ENCODE peak calls at places on chromosomes 5 and 9, in six cellular contexts. One of them, this sample, is unnamed.

GRCh38 chr9:14372437-14373318 is 58.7 kb upstream of the NFIB start:
- DNase-seq in BE2C: peak
- DNase-seq in OCI-LY7: no peak
- DNase-seq in tibial artery: no peak
- DNase-seq in GM12865: no peak
- DNase-seq in upper lobe of right lung: no peak
- DNase-seq in this sample: no peak

GRCh38 chr9:124496075-124496893 is 10.9 kb downstream of the NR5A1 start:
- DNase-seq in BE2C: no peak
- DNase-seq in OCI-LY7: no peak
- DNase-seq in tibial artery: no peak
- DNase-seq in GM12865: peak
- DNase-seq in upper lobe of right lung: no peak
- DNase-seq in this sample: peak

GRCh38 chr9:109918359-109919163 is 138.6 kb downstream of the PALM2AKAP2 start:
- DNase-seq in BE2C: no peak
- DNase-seq in OCI-LY7: peak
- DNase-seq in tibial artery: no peak
- DNase-seq in GM12865: peak
- DNase-seq in upper lobe of right lung: no peak
- DNase-seq in this sample: peak

GRCh38 chr9:35357826-35358225 is 132.1 kb upstream of the RUSC2 start:
- DNase-seq in BE2C: no peak
- DNase-seq in OCI-LY7: no peak
- DNase-seq in tibial artery: no peak
- DNase-seq in GM12865: no peak
- DNase-seq in upper lobe of right lung: no peak
- DNase-seq in this sample: no peak

GRCh38 chr5:59460368-59461153 is 433.0 kb downstream of the PDE4D start:
- DNase-seq in BE2C: no peak
- DNase-seq in OCI-LY7: no peak
- DNase-seq in tibial artery: no peak
- DNase-seq in GM12865: no peak
- DNase-seq in upper lobe of right lung: no peak
- DNase-seq in this sample: no peak

GRCh38 chr9:14131353-14132088 is 182.4 kb downstream of the NFIB start:
- DNase-seq in BE2C: peak
- DNase-seq in OCI-LY7: no peak
- DNase-seq in tibial artery: no peak
- DNase-seq in GM12865: no peak
- DNase-seq in upper lobe of right lung: no peak
- DNase-seq in this sample: no peak

GRCh38 chr5:136769093-136769492 is 403.7 kb upstream of the TRPC7 start:
- DNase-seq in BE2C: no peak
- DNase-seq in OCI-LY7: no peak
- DNase-seq in tibial artery: no peak
- DNase-seq in GM12865: peak
- DNase-seq in upper lobe of right lung: no peak
- DNase-seq in this sample: no peak

GRCh38 chr9:11702529-11702928 is 990.7 kb upstream of the TYRP1 start:
- DNase-seq in BE2C: no peak
- DNase-seq in OCI-LY7: no peak
- DNase-seq in tibial artery: no peak
- DNase-seq in GM12865: no peak
- DNase-seq in upper lobe of right lung: no peak
- DNase-seq in this sample: no peak

GRCh38 chr5:172106511-172107356 is 81.3 kb downstream of the STK10 start:
- DNase-seq in BE2C: peak
- DNase-seq in OCI-LY7: peak
- DNase-seq in tibial artery: no peak
- DNase-seq in GM12865: peak
- DNase-seq in upper lobe of right lung: peak
- DNase-seq in this sample: peak

GRCh38 chr5:62208218-62208852 is 97.7 kb upstream of the KIF2A start:
- DNase-seq in BE2C: no peak
- DNase-seq in OCI-LY7: no peak
- DNase-seq in tibial artery: no peak
- DNase-seq in GM12865: no peak
- DNase-seq in upper lobe of right lung: no peak
- DNase-seq in this sample: no peak

GRCh38 chr9:75788006-75788634 is 102.4 kb upstream of the PCSK5 start:
- DNase-seq in BE2C: no peak
- DNase-seq in OCI-LY7: no peak
- DNase-seq in tibial artery: peak
- DNase-seq in GM12865: no peak
- DNase-seq in upper lobe of right lung: peak
- DNase-seq in this sample: no peak

DNA sequence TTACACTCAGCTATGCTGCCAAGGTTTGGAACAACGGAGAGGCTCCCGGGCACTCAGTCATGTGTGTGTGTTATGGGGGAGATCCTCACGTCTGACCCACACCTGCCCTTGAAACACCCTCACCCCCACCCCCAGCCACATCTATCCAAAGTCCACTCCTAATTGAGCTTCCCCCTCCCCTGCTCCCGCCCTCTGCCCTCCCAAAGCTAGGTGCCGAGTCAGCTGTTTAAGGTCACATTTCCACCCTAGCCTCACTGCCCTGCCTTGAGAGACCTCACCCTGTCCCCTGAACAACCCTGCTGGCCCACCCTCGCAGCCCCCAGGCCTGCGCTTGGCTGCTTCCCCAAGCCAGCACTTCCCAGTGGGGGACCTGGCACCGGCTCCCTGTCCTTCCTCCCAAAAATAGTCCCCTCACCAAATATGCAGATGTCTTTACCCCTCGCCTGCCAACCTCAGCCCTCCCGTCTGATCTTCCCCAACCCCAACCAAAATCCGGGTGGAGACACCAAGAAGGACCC is 36.0 kb downstream of the GLDC start:
- DNase-seq in BE2C: no peak
- DNase-seq in OCI-LY7: no peak
- DNase-seq in tibial artery: no peak
- DNase-seq in GM12865: no peak
- DNase-seq in upper lobe of right lung: no peak
- DNase-seq in this sample: no peak
- TF ChIP-seq CTCF in BE2C: no peak
- TF ChIP-seq CTCF in OCI-LY7: no peak
- TF ChIP-seq CTCF in tibial artery: no peak
- TF ChIP-seq CTCF in GM12865: no peak
- TF ChIP-seq CTCF in upper lobe of right lung: no peak
- TF ChIP-seq CTCF in this sample: no peak

DNA sequence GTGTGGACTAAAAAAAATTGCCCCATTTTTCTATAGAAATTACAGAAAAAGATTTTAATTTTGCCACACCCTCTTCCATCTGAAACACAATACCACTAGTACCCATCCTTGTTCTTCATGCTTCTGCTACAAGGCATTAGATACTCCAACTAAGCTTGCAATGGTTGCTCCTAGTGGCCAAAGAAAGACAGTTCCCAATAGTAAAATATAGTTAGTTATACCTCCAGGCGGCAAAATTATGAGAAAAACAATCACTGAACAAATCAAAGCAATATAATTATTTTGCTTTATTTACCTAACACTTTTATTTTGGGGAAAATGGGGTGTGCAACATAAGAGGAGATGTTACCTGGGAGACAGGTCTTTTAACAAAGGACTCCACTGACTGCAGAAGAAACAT is 101.2 kb downstream of the RAPGEF6 start:
- DNase-seq in BE2C: no peak
- DNase-seq in OCI-LY7: no peak
- DNase-seq in tibial artery: no peak
- DNase-seq in GM12865: no peak
- DNase-seq in upper lobe of right lung: no peak
- DNase-seq in this sample: no peak
- TF ChIP-seq CTCF in BE2C: peak
- TF ChIP-seq CTCF in OCI-LY7: peak
- TF ChIP-seq CTCF in tibial artery: no peak
- TF ChIP-seq CTCF in GM12865: no peak
- TF ChIP-seq CTCF in upper lobe of right lung: peak
- TF ChIP-seq CTCF in this sample: peak

DNA sequence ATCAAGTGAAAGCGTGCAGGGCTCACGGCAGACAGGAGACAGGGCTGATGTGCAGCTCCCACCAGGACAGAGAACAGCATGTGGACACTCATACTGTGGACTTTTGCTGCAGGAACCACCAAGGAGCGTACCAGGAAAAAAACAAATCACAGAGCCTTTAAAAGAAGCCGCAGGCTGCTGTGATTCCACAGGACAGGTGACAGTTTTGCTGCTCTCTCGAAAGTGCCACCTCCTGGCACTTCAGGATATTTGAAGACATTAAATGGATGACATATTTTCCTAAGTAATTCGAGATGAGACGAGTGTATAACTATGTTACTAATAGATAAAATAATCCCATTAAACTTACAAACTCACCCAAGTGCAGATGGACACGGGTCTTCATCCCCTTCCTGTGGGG is 29.3 kb downstream of the ZDHHC11 start:
- DNase-seq in BE2C: no peak
- DNase-seq in OCI-LY7: no peak
- DNase-seq in tibial artery: no peak
- DNase-seq in GM12865: no peak
- DNase-seq in upper lobe of right lung: no peak
- DNase-seq in this sample: no peak
- TF ChIP-seq CTCF in BE2C: no peak
- TF ChIP-seq CTCF in OCI-LY7: no peak
- TF ChIP-seq CTCF in tibial artery: no peak
- TF ChIP-seq CTCF in GM12865: no peak
- TF ChIP-seq CTCF in upper lobe of right lung: no peak
- TF ChIP-seq CTCF in this sample: no peak

DNA sequence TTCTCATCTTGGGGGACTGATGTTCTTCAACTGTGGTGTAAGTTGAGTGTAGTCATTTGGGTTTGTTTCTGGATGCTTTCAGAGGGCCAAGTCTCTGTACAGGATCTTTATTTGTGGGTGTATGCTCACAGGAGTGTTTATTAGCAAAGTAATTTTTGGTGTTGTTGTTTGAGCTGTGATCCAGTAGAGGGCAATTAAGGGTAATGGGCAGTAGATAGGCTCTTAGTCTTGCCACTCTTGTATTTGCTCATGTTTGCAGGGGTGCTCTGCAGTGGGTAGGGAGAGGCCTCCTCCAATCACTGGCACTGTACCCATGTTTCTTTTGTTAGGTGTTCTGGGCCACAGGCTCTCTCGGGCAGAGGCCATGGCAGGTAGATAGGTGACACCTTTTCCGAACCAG is 45.9 kb upstream of the ITGA2 start:
- DNase-seq in BE2C: no peak
- DNase-seq in OCI-LY7: peak
- DNase-seq in tibial artery: no peak
- DNase-seq in GM12865: peak
- DNase-seq in upper lobe of right lung: no peak
- DNase-seq in this sample: no peak
- TF ChIP-seq CTCF in BE2C: peak
- TF ChIP-seq CTCF in OCI-LY7: peak
- TF ChIP-seq CTCF in tibial artery: no peak
- TF ChIP-seq CTCF in GM12865: peak
- TF ChIP-seq CTCF in upper lobe of right lung: no peak
- TF ChIP-seq CTCF in this sample: no peak

This sample was measured in activated CD8-positive, alpha-beta T cell treated with anti-CD3 and anti-CD28 coated beads for 36 hours.